ENCODE peak calls at places on chromosomes 4 and X, in six cellular contexts. H, M, G, E, S and U are unnamed samples.

GRCh38 chr4:173403051-173403450 is 4.1 kb upstream of the SCRG1 start:
- DNase-seq in H (no peak), M (no peak), G (no peak), E (no peak), S (no peak), U (peak; percentile 32)

GRCh38 chrX:149185087-149185486 is 320.0 kb downstream of the IDS start:
- DNase-seq in H (no peak), M (no peak), G (no peak), E (no peak), S (no peak), U (peak; percentile 1)

GRCh38 chrX:15751160-15751819 is 13.2 kb downstream of the CA5B start:
- DNase-seq in H (no peak), M (no peak), G (no peak), E (no peak), S (no peak), U (peak; percentile 32)

GRCh38 chrX:44731160-44731559 is 112.7 kb upstream of the DUSP21 start:
- DNase-seq in H (no peak), M (no peak), G (no peak), E (no peak), S (no peak), U (peak; percentile 59)

GRCh38 chr4:95204873-95205272 is 343.9 kb downstream of the UNC5C start:
- DNase-seq in H (no peak), M (no peak), G (no peak), E (no peak), S (peak; percentile 61), U (peak; percentile 3)

GRCh38 chrX:71052721-71053120 is 15.4 kb downstream of the SNX12 start:
- DNase-seq in H (no peak), M (no peak), G (no peak), E (no peak), S (peak; percentile 11), U (no peak)

GRCh38 chrX:152912121-152912520 is 14.3 kb downstream of the ZNF185 start:
- DNase-seq in H (no peak), M (no peak), G (peak; percentile 48), E (no peak), S (peak; percentile 29), U (no peak)

GRCh38 chrX:104488811-104489210 is 77.2 kb upstream of the IL1RAPL2 start:
- DNase-seq in H (no peak), M (no peak), G (no peak), E (no peak), S (no peak), U (peak; percentile 52)

GRCh38 chr4:174216935-174217272 is 66.6 kb downstream of the FBXO8 start:
- DNase-seq in H (no peak), M (no peak), G (no peak), E (no peak), S (peak; percentile 17), U (no peak)

DNA sequence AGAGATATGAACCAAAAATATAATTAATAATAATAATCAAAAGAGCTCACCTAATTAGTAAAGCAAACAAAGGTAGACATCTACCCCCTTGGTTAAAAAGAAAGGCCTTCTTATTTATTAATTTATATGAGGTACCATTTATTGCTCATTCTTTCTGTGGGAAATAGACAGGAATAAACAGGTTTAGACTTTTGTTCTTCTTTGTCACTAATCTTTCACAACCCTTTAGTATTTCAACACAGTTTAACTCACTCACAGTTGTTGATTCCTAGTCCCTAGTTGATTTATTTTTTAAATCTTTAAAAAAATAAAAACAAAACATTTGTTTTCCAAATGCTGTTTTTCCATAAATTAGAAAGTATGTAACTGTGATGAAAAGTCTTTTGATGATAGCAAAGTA is 5.6 kb downstream of the PPARGC1A start:
- DNase-seq in H (no peak), M (no peak), G (no peak), E (no peak), S (no peak), U (peak; percentile 56)
- H3K27ac ChIP-seq in H (no peak overlapping the region), M (no peak overlapping the region), G (no peak overlapping the region), E (no peak overlapping the region), S (no peak overlapping the region), U (peak overlapping the region; percentile 49)

DNA sequence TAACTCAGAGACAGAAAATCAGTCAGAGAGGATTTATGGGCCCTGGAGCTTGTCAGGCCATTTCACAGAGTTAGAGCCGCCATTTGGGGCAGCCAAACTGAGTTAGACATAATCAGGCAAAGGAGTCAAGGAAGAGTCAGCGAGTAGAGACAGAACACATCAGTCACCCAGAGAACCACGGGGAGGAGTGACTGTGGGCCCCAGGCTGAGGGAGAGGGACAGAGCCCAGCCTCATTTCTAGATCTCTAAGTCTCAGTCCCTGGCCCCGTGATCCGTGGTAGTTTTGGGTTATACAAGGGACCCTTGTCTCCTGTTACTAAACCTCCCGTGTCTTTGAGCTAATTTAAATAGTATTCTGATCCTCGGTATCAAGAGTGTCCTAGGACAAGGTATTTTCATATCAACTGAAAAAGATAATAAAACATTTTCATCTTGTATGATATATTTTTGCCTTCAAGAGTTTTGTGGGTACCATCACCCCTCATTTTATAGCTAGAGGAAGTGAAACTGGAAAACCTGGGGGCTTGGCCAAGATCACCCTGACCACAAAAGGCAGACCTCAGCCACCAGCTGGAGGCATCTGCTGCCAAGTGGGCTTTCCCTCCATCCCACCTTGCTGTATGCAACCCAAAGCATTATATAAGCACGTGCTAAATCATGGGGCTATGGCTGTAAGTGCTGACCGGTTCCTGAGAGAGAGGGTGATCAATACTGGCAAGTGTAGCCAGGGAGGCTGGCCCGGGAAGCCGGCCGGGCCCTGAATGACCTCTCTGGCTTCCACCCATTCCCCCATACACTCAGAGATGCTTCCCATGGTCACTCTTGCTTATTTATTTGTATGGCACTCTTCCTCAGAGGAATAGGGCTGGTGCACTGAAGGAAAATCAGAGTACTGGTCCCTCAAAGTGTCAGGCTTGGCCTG is 204.1 kb downstream of the BCOR start:
- DNase-seq in H (no peak), M (no peak), G (no peak), E (no peak), S (no peak), U (no peak)
- H3K4me1 ChIP-seq in H (peaks cover 2% of the 10 kb centered on the region), M (peaks cover 3% of the 10 kb centered on the region), G (peaks cover 6% of the 10 kb centered on the region), E (peaks cover 7% of the 10 kb centered on the region), S (no peaks in the 10 kb centered on the region), U (peaks cover 36% of the 10 kb centered on the region)

DNA sequence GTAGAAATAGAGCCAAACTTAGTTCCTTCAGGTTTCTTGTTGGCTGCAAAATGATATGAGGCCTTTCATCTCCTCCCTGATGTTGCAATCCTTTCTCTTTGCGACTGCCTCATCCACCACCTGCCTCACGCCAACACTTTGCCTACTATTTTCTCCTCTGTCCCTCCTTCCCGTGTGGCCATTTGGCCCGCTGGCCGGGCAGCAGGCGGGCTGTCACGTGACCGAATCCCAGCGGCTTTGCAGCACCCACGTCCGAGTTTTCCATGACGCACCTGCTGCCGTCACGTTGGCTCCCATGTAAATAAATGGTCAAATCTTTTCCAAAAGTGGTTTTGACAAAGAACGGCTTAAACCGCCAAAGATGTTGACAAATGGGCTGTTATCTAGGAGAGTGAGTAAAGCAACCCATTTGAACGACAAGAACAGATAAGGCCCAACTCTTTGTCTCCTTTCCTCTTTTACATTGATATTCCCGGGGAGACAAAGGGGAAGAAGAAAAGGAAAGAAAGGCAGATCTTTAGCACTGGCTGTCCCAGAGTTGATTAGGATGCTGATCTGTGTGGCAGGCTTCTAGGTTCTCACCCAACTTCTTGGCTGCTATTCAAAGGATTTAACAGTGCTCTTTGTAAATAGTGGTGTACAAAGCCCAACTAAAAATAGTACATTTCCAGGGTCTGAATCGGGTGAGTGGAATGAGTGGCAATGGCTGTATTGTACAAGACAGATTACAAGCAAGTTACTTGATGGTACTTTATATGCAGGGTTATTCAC is 174.2 kb upstream of the JADE1 start:
- DNase-seq in H (no peak), M (no peak), G (no peak), E (no peak), S (no peak), U (no peak)
- H3K27ac ChIP-seq in H (no peak overlapping the region), M (no peak overlapping the region), G (no peak overlapping the region), E (no peak overlapping the region), S (peak overlapping the region; percentile 26), U (no peak overlapping the region)

GRCh38 chr4:89486673-89487072 is 179.1 kb upstream of the GPRIN3 start:
- DNase-seq in H (no peak), M (no peak), G (no peak), E (no peak), S (no peak), U (no peak)
- H3K4me1 ChIP-seq in H (no peaks in the 10 kb centered on the region), M (no peaks in the 10 kb centered on the region), G (no peaks in the 10 kb centered on the region), E (peaks cover 1% of the 10 kb centered on the region), S (peaks cover 9% of the 10 kb centered on the region), U (no peaks in the 10 kb centered on the region)

DNA sequence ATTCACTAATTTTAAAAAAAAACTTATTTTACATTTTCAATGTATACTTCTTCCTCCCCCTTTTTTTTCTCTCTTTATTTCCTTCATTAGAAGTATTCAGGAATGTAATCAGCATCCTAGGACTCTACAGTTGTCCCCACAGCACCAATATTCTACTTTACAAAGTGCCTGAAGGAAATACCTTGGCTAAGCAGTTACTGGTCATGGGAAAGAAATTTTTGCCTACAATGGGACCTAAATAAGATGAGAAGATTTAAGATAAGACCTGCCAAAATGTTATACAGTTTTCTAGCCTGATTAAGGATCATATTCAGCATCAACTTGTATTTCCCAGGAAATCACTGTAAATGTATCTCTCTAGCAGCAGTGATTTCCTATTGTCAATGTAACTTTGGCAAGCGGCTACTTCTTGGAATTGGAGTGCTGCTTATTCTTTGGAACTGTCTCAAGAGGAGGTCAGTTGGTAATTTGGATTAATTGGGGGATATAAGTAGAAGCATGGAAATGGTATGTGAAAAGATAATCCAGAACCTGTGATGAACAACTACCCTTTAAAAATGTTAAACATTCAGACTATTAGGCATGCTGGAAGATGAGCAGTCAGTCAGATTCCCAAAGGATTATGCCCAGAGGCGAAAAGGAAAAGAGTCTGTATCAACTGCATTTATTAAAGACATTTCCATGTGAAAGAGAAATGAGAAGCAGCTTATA is 62.7 kb downstream of the SEC24D start:
- DNase-seq in H (no peak), M (no peak), G (no peak), E (no peak), S (no peak), U (no peak)
- H3K27ac ChIP-seq in H (no peak overlapping the region), M (no peak overlapping the region), G (no peak overlapping the region), E (no peak overlapping the region), S (peak overlapping the region; percentile 30), U (no peak overlapping the region)

GRCh38 chr4:156941940-156942548 is 29.6 kb downstream of the PDGFC start:
- DNase-seq in H (no peak), M (no peak), G (peak; percentile 53), E (peak; percentile 29), S (peak; percentile 78), U (peak; percentile 80)
- H3K4me1 ChIP-seq in H (no peaks in the 10 kb centered on the region), M (no peaks in the 10 kb centered on the region), G (no peaks in the 10 kb centered on the region), E (no peaks in the 10 kb centered on the region), S (peaks cover 6% of the 10 kb centered on the region), U (peaks cover 36% of the 10 kb centered on the region)

GRCh38 chr4:39978378-39978775 is 666 bp upstream of the PDS5A start:
- DNase-seq in H (no peak), M (no peak), G (no peak), E (no peak), S (no peak), U (no peak)

GRCh38 chr4:39976945-39977488 is 694 bp downstream of the PDS5A start:
- DNase-seq in H (peak; percentile 15), M (no peak), G (peak; percentile 33), E (no peak), S (peak; percentile 19), U (peak; percentile 39)

GRCh38 chr4:39976141-39976944 is 1.4 kb downstream of the PDS5A start:
- DNase-seq in H (peak; percentile 41), M (peak; percentile 90), G (peak; percentile 82), E (peak; percentile 68), S (peak; percentile 95), U (peak; percentile 69)

GRCh38 chr4:39977489-39978377 is at the start of gene PDS5A:
- DNase-seq in H (peak; percentile 78), M (peak; percentile 99), G (peak; percentile 88), E (peak; percentile 55), S (peak; percentile 94), U (peak; percentile 94)

GRCh38 chr4:39975488-39976089 is 2.1 kb downstream of the PDS5A start:
- DNase-seq in H (no peak), M (no peak), G (no peak), E (no peak), S (no peak), U (peak; percentile 43)
- H3K27ac ChIP-seq in H (peak overlapping the region; percentile 90), M (no peak overlapping the region), G (no peak overlapping the region), E (no peak overlapping the region), S (no peak overlapping the region), U (peak overlapping the region; percentile 80)

GRCh38 chrX:1525583-1526355 is 11.2 kb downstream of the P2RY8 start:
- DNase-seq in H (no peak), M (no peak), G (no peak), E (no peak), S (no peak), U (no peak)
- H3K4me1 ChIP-seq in H (peaks cover 24% of the 10 kb centered on the region), M (peaks cover 23% of the 10 kb centered on the region), G (no peaks in the 10 kb centered on the region), E (peaks cover 5% of the 10 kb centered on the region), S (peaks cover 3% of the 10 kb centered on the region), U (no peaks in the 10 kb centered on the region)